ENCODE peak calls at places on chromosomes 3 and 15, in seven cellular contexts. S is upper lobe of right lung, G is heart left ventricle, I is foreskin fibroblast, N is progenitor cell of endocrine pancreas, P is right lobe of liver, E is GM12878. Y is an unnamed sample.

GRCh38 chr3:121648219-121648958 is 12.3 kb downstream of the HCLS1 start:
- DNase-seq in I (no peak), N (no peak), G (peak), E (no peak), P (no peak), S (no peak), Y (no peak)

GRCh38 chr3:31699309-31699953 is 166.7 kb downstream of the STT3B start:
- DNase-seq in S (no peak), G (no peak), P (no peak), N (no peak), E (no peak), I (peak), Y (no peak)

GRCh38 chr3:13281657-13282527 is 138.2 kb downstream of the NUP210 start:
- DNase-seq in S (peak), E (no peak), N (no peak), I (no peak), P (peak), G (peak), Y (no peak)

GRCh38 chr15:69854521-69855171 is 243.1 kb downstream of the TLE3 start:
- DNase-seq in N (no peak), E (no peak), I (no peak), S (no peak), P (no peak), G (no peak), Y (no peak)

GRCh38 chr3:24017305-24017704 is 72.2 kb downstream of the NR1D2 start:
- DNase-seq in E (no peak), G (peak), S (no peak), P (no peak), I (no peak), N (no peak), Y (no peak)

GRCh38 chr3:113514265-113514769 is 639 bp downstream of the SPICE1 start:
- DNase-seq in S (no peak), E (no peak), N (no peak), P (no peak), I (no peak), G (no peak), Y (no peak)

GRCh38 chr3:156718622-156719300 is 44.4 kb downstream of the TIPARP start:
- DNase-seq in G (no peak), I (no peak), E (no peak), N (no peak), P (no peak), S (no peak), Y (no peak)

GRCh38 chr15:98997312-98997711 is 10.3 kb downstream of the PGPEP1L start:
- DNase-seq in I (no peak), N (no peak), G (no peak), E (no peak), P (no peak), S (no peak), Y (no peak)

GRCh38 chr15:35078221-35078915 is 6.7 kb downstream of the NANOGP8 start:
- DNase-seq in N (no peak), E (no peak), P (no peak), I (peak), S (no peak), G (no peak), Y (peak)

GRCh38 chr3:32759342-32759741 is 58.5 kb upstream of the TRIM71 start:
- DNase-seq in I (no peak), P (no peak), S (no peak), G (no peak), E (no peak), N (no peak), Y (no peak)

GRCh38 chr15:36029606-36030005 is 483.6 kb upstream of the DPH6 start:
- DNase-seq in S (no peak), G (no peak), N (no peak), E (no peak), P (no peak), I (peak), Y (no peak)

GRCh38 chr3:197408177-197408957 is 110.0 kb upstream of the DLG1 start:
- DNase-seq in E (no peak), N (no peak), P (no peak), I (no peak), G (no peak), S (peak), Y (no peak)

DNA sequence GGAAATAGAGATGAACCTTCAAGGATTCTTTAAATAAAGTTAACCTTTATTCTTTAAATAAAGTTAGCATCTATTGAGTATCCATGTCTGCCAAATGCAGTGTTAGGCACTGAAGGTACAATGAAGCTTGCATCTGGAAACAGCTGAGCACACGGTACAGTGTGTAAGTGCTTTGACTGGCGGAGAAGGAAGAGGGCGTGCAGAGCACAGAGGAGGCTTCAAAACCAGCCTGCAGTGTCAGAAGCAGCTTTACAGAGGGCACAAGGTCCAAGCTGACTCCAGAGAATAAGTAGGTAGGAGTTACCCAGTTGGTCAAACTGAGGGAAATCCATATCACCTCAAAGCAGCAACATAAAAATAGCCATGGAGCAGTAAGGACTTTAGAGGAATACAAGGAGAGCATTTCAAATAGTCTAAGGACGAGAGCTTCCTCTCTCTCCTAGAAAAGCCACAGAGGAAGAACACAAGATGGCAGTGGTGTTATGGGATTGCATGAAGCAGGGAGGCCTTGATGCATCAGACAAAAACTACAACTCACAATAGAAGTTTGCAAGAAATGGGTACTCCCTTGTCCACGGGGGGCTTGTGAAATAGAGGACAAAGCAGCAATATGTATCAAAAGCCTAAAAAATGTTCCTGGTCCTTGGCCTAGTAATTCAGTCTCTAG is 60.3 kb upstream of the PPP2R3A start:
- DNase-seq in G (no peak), E (no peak), N (no peak), I (peak), S (no peak), P (no peak), Y (no peak)
- TF ChIP-seq CTCF in G (peak), E (no peak), N (no peak), I (peak), S (no peak), P (no peak), Y (peak)

DNA sequence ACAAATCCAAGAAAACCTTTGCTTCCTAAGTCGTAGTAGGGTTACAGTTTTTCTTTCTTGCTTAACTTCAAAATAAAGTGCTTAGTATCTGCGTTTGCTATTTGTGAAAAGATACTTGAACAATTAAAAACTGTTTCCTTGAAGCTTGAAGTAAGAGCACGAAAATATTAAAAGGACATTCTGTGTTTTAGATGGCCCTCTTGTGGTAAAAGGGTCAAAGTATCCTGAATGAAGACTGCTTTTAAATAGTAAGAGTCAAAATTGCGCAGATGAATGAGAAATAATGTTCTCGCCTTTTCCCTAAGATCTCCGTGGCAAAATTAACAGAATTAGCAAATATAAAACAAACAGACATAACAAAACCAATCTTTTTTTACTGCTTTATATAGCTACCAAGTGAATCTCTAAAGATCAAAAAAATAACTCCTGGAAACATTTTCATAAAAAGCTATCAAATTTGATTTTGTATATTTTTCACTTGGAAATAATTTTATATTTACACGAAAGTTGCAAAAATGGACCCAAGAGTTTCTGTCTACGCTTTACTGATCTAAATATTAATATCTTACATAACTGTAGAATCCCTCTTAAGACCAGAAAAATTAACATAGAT is 175.4 kb downstream of the MBNL1 start:
- DNase-seq in E (peak), P (no peak), S (no peak), I (peak), N (no peak), G (no peak), Y (no peak)
- TF ChIP-seq CTCF in E (peak), P (peak), S (peak), I (peak), N (peak), G (peak), Y (peak)

GRCh38 chr3:164397462-164397861 is 680.8 kb downstream of the SI start:
- DNase-seq in G (no peak), E (no peak), P (no peak), N (no peak), S (no peak), I (no peak), Y (no peak)
- TF ChIP-seq CTCF in G (no peak), E (no peak), P (no peak), N (no peak), S (no peak), I (no peak), Y (no peak)

GRCh38 chr3:138423316-138423715 is 11.1 kb upstream of the ESYT3 start:
- DNase-seq in G (no peak), N (no peak), P (no peak), E (no peak), I (no peak), S (no peak), Y (no peak)

GRCh38 chr3:138429665-138430064 is 4.8 kb upstream of the ESYT3 start:
- DNase-seq in G (no peak), N (no peak), I (no peak), E (no peak), S (no peak), P (no peak), Y (no peak)

DNA sequence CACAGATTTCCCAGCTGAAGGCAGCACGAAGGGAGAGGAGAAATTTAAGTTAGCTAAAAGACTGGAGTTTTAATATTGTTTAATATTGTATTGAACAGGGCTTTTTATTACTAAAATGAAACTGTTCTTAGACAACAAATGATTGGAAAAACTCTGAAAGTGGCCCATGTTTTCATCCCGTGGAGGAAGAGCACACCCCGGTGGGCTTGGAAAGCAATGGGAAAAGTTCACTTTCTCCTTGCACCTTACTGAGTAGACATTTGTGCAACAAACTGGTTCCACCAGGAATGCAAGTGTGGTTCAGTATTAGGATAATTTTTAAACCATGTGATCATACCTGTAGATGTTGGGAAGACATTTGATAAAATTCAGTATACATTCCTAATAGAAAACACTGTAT is 8.2 kb upstream of the ESYT3 start:
- DNase-seq in I (peak), E (no peak), P (no peak), N (no peak), G (no peak), S (no peak), Y (no peak)
- TF ChIP-seq CTCF in I (peak), E (no peak), P (peak), N (peak), G (peak), S (peak), Y (peak)

DNA sequence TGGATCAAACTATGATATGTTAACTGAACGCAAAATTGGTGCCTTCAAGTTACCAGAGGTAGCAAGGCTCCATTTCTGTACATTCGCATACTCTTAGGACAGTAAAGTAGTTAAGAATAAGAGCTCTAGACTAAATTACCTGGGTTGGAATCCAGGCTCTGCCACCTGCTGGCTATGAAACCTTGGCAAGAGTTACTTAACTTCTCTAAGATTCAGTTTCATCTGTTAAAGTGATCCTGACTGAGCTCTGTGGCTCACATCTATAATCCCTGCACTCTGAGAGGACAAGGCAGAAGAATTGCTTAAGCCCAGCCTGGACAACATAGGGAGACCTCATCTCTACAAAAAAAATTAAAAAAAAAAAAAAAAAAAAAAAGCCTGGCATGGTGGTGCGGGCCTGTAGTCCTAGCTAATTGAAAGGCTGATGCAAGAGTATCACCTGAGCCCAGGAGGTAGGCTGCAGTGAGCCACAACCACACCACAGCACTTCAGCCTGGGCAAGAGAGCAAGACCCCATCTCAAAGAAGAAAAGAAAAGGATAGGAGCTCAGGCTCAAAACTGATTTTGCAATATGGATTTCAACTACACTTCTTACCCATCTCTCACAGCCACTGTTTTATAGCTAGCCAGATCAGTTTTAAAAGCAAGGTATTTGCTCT is 21.3 kb downstream of the GSK3B start:
- DNase-seq in N (no peak), I (no peak), P (no peak), S (no peak), E (no peak), G (no peak), Y (no peak)
- TF ChIP-seq CTCF in N (no peak), I (no peak), P (peak), S (no peak), E (peak), G (no peak), Y (no peak)